ENCODE peak calls at places on chromosomes 3 and 15, in ten cellular contexts. S is cardiac muscle cell; C is fibroblast of lung; P is heart left ventricle; X is epithelial cell of esophagus; N is heart right ventricle; L is naive thymus-derived CD4-positive, alpha-beta T cell; Z is ovary; I is HFF-Myc; J is lower leg skin. O is an unnamed sample.

GRCh38 chr3:107523361-107524213 is 825 bp downstream of the BBX start:
- DNase-seq in J (peak; percentile 31), Z (peak; percentile 73), I (no peak), C (peak; percentile 71), S (peak; percentile 60), P (peak; percentile 54), N (no peak), X (peak; percentile 51), L (peak; percentile 55), O (peak; percentile 51)

GRCh38 chr3:59774613-59775012 is 724.8 kb upstream of the CFAP20DC start:
- DNase-seq in P (no peak), Z (no peak), S (peak; percentile 74), I (no peak), C (peak; percentile 58), L (no peak), J (no peak), X (peak; percentile 49), N (no peak), O (peak; percentile 87)

GRCh38 chr3:157231071-157231470 is 71.1 kb upstream of the CCNL1 start:
- DNase-seq in X (no peak), P (no peak), L (no peak), C (no peak), S (peak; percentile 92), I (no peak), Z (no peak), J (no peak), N (no peak), O (peak; percentile 61)

GRCh38 chr15:65766422-65767263 is 25.4 kb downstream of the DENND4A start:
- DNase-seq in N (no peak), S (no peak), P (no peak), J (no peak), C (peak; percentile 63), I (no peak), Z (no peak), X (peak; percentile 10), L (no peak), O (no peak)

GRCh38 chr3:15265655-15266509 is 59.8 kb downstream of the CAPN7 start:
- DNase-seq in I (no peak), L (no peak), C (no peak), X (no peak), N (no peak), J (peak; percentile 10), P (peak; percentile 6), Z (no peak), S (no peak), O (no peak)

GRCh38 chr3:89624494-89624893 is 517.1 kb downstream of the EPHA3 start:
- DNase-seq in I (no peak), P (no peak), J (no peak), N (no peak), Z (no peak), X (no peak), L (no peak), C (no peak), S (no peak), O (no peak)

GRCh38 chr3:7264196-7264526 is 403.2 kb downstream of the GRM7 start:
- DNase-seq in C (no peak), L (no peak), N (no peak), I (no peak), P (no peak), J (no peak), X (no peak), S (no peak), Z (no peak), O (no peak)

GRCh38 chr3:189041482-189042090 is 130.2 kb upstream of the TPRG1 start:
- DNase-seq in L (peak; percentile 33), S (peak; percentile 57), N (no peak), X (peak; percentile 80), I (peak; percentile 25), J (no peak), Z (peak; percentile 44), C (peak; percentile 55), P (no peak), O (peak; percentile 43)

GRCh38 chr3:141076821-141077571 is 25.8 kb downstream of the SPSB4 start:
- DNase-seq in C (peak; percentile 11), X (no peak), I (no peak), L (no peak), N (peak; percentile 52), P (peak; percentile 56), J (peak; percentile 51), S (peak; percentile 48), Z (peak; percentile 66), O (peak; percentile 50)

GRCh38 chr3:62632510-62633294 is 242.5 kb downstream of the CADPS start:
- DNase-seq in X (no peak), J (no peak), N (no peak), S (no peak), Z (no peak), L (no peak), I (peak; percentile 27), P (no peak), C (peak; percentile 32), O (no peak)

DNA sequence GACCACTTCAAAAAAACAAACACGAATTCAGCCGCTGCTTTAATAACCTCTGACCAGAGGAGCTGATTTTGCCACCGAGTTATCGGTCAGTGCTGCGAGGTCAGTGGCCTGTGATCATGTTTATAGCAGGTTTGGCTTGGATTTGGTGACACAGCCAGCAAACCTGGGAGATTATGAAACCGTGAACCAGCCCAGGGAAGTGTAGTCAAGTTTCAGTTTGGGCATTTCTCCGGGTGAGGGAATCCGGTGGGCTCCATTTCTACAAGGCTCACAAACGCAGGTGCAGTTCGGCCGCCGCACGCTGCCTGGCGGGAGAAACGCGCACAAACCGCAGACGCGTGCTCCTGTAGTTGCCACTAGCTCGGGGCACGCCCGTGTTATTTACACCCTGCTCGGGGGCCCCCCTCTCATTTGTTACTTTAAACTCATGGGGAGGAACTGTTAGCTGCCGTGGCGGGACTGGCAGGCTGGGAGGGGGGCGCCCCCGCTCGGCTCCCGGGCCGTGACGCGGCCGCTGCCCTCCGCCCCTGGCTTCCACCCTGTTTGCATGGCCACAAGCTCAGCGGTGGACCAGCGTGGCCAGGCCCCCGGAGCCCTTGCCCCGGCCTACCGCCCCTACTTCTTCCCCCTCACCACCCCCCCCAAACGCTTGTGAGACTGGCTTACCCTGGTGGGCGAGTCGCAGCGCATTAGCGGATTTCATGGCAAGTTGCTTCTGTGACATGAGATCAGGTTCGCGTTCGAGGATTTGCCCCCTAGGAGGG is 13.6 kb upstream of the ONECUT1 start:
- DNase-seq in L (no peak), X (no peak), N (no peak), P (no peak), I (no peak), J (no peak), C (no peak), S (no peak), Z (no peak), O (no peak)
- H3K4me3 ChIP-seq in L (no peak overlapping the region), X (no peak overlapping the region), N (no peak overlapping the region), P (no peak overlapping the region), I (no peak overlapping the region), J (no peak overlapping the region), C (no peak overlapping the region), S (peak overlapping the region; percentile 20), Z (no peak overlapping the region), O (no peak overlapping the region)

GRCh38 chr3:58116161-58116955 is 94.4 kb downstream of the DNASE1L3 start:
- DNase-seq in X (no peak), C (no peak), S (no peak), I (no peak), J (no peak), N (no peak), L (peak; percentile 20), Z (no peak), P (no peak), O (no peak)
- H3K4me3 ChIP-seq in X (no peak overlapping the region), C (no peak overlapping the region), S (no peak overlapping the region), I (no peak overlapping the region), J (no peak overlapping the region), N (no peak overlapping the region), L (no peak overlapping the region), Z (no peak overlapping the region), P (no peak overlapping the region), O (no peak overlapping the region)

GRCh38 chr15:31330111-31330785 is 3.6 kb downstream of the KLF13 start:
- DNase-seq in Z (no peak), X (no peak), I (no peak), N (no peak), L (no peak), C (no peak), P (no peak), J (no peak), S (no peak), O (no peak)

GRCh38 chr15:31332681-31333071 is 6.0 kb downstream of the KLF13 start:
- DNase-seq in S (no peak), N (no peak), P (no peak), I (no peak), L (no peak), Z (no peak), C (no peak), J (no peak), X (no peak), O (no peak)

GRCh38 chr15:31332020-31332680 is 5.5 kb downstream of the KLF13 start:
- DNase-seq in J (no peak), X (no peak), N (no peak), Z (no peak), P (no peak), C (no peak), L (no peak), S (no peak), I (no peak), O (no peak)

GRCh38 chr15:31330836-31331235 is 4.2 kb downstream of the KLF13 start:
- DNase-seq in J (no peak), N (peak; percentile 67), L (no peak), X (no peak), Z (no peak), C (no peak), S (no peak), P (no peak), I (no peak), O (no peak)

GRCh38 chr15:31331389-31331788 is 4.8 kb downstream of the KLF13 start:
- DNase-seq in S (no peak), J (no peak), C (no peak), L (no peak), P (no peak), Z (no peak), N (no peak), I (no peak), X (no peak), O (no peak)
- H3K4me3 ChIP-seq in S (no peak overlapping the region), J (no peak overlapping the region), C (no peak overlapping the region), L (peak overlapping the region; percentile 94), P (no peak overlapping the region), Z (no peak overlapping the region), N (no peak overlapping the region), I (no peak overlapping the region), X (no peak overlapping the region), O (no peak overlapping the region)

GRCh38 chr3:106083854-106084253 is 215.0 kb upstream of the CBLB start:
- DNase-seq in P (no peak), S (no peak), L (no peak), C (no peak), X (no peak), J (no peak), Z (no peak), N (no peak), I (no peak), O (no peak)

GRCh38 chr3:106086636-106087035 is 217.8 kb upstream of the CBLB start:
- DNase-seq in N (no peak), S (no peak), L (no peak), P (no peak), X (peak; percentile 23), I (no peak), J (no peak), Z (no peak), C (no peak), O (no peak)

GRCh38 chr3:106078635-106079034 is 209.8 kb upstream of the CBLB start:
- DNase-seq in L (no peak), P (no peak), S (no peak), C (no peak), Z (no peak), N (no peak), I (no peak), J (no peak), X (no peak), O (no peak)

GRCh38 chr3:106085998-106086397 is 217.2 kb upstream of the CBLB start:
- DNase-seq in N (no peak), J (no peak), S (peak; percentile 9), P (no peak), L (no peak), I (no peak), X (no peak), Z (no peak), C (no peak), O (no peak)

GRCh38 chr3:106083207-106083606 is 214.4 kb upstream of the CBLB start:
- DNase-seq in J (no peak), C (peak; percentile 48), Z (no peak), P (no peak), L (no peak), X (no peak), S (no peak), I (no peak), N (no peak), O (no peak)
- H3K4me3 ChIP-seq in J (no peak overlapping the region), C (no peak overlapping the region), Z (no peak overlapping the region), P (no peak overlapping the region), L (no peak overlapping the region), X (no peak overlapping the region), S (no peak overlapping the region), I (no peak overlapping the region), N (no peak overlapping the region), O (no peak overlapping the region)

O was measured in astrocyte of the spinal cord.